ENCODE peak calls at places on chromosomes 13 and 19, in six cellular contexts. U is mucosa of descending colon, J is A673, C is lung, Q is tibial nerve, M is IMR-90. N is an unnamed sample.

GRCh38 chr13:39023761-39024160 is 14.1 kb downstream of the PROSER1 start:
- DNase-seq in U (peak; percentile 61), J (no peak), Q (no peak), C (peak; percentile 34), M (peak; percentile 54), N (no peak)

GRCh38 chr19:11375143-11375948 is 880 bp downstream of the SWSAP1 start:
- DNase-seq in U (peak; percentile 73), J (peak; percentile 44), C (peak; percentile 65), M (no peak), Q (peak; percentile 17), N (peak; percentile 67)

GRCh38 chr13:46367622-46368327 is 19.3 kb downstream of the RUBCNL start:
- DNase-seq in C (no peak), J (no peak), Q (no peak), U (no peak), M (peak; percentile 45), N (no peak)

GRCh38 chr19:49499030-49499670 is 2.9 kb downstream of the RPS11 start:
- DNase-seq in M (no peak), C (no peak), J (no peak), U (no peak), Q (no peak), N (no peak)

GRCh38 chr13:73984949-73985691 is 149.1 kb downstream of the KLF12 start:
- DNase-seq in J (no peak), M (no peak), Q (no peak), U (no peak), C (peak; percentile 34), N (no peak)

GRCh38 chr13:79384022-79384610 is 21.9 kb downstream of the RBM26 start:
- DNase-seq in Q (no peak), J (no peak), M (no peak), C (no peak), U (peak; percentile 23), N (no peak)

GRCh38 chr13:64791373-64791772 is 2438.8 kb downstream of the PCDH9 start:
- DNase-seq in J (no peak), C (no peak), U (no peak), Q (no peak), M (no peak), N (no peak)

GRCh38 chr19:3100331-3100730 is 6.2 kb downstream of the GNA11 start:
- DNase-seq in U (no peak), C (no peak), Q (no peak), J (no peak), M (no peak), N (no peak)

GRCh38 chr13:47008318-47008717 is 111.5 kb upstream of the HTR2A start:
- DNase-seq in Q (no peak), C (no peak), U (no peak), J (no peak), M (no peak), N (no peak)

GRCh38 chr19:51739466-51740213 is 12.0 kb downstream of the FPR1 start:
- DNase-seq in M (no peak), J (no peak), C (no peak), Q (no peak), U (no peak), N (no peak)

GRCh38 chr19:21468791-21469190 is 36.6 kb upstream of the ZNF429 start:
- DNase-seq in J (no peak), Q (no peak), M (no peak), U (no peak), C (no peak), N (no peak)

GRCh38 chr19:21466627-21467026 is 38.8 kb upstream of the ZNF429 start:
- DNase-seq in M (no peak), J (no peak), C (no peak), Q (no peak), U (no peak), N (no peak)

GRCh38 chr19:21460686-21461085 is 44.7 kb upstream of the ZNF429 start:
- DNase-seq in U (no peak), M (no peak), C (no peak), Q (no peak), J (no peak), N (no peak)

GRCh38 chr19:21462540-21462939 is 42.9 kb upstream of the ZNF429 start:
- DNase-seq in U (no peak), C (no peak), Q (no peak), M (no peak), J (no peak), N (no peak)

GRCh38 chr19:21463449-21464105 is 41.8 kb upstream of the ZNF429 start:
- DNase-seq in U (peak; percentile 65), J (no peak), C (peak; percentile 61), Q (no peak), M (no peak), N (no peak)
- H3K4me3 ChIP-seq in U (no peak overlapping the region), J (no peak overlapping the region), C (peak overlapping the region; percentile 11), Q (no peak overlapping the region), M (no peak overlapping the region), N (no peak overlapping the region)

DNA sequence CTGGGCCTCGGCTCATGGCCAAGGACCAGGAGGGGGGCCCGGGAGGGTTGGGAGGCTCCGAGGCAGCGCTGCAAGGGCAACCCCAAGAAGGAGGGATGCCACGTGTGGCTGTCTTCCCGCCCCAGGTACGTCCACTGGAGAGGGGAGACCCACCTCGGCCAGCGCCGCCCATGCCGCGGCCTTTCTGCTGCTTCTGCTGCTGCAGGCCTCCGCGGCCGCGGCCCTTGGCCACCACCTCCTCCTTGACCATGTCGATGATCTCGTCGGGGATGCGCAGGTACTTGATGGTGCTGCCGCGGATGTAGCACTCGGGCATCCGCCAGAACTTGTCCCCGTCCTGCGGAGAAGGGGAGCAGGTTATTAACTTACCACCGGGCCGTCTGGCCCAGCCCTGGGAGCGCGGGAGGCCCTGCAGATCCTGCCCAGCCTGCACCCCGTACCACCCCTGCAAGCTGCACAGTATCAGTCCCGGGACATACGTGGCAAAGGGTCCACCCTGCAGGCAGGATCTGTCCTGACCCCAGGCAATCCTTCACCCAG is 13.3 kb downstream of the LSM4 start:
- DNase-seq in U (no peak), Q (no peak), J (no peak), C (no peak), M (no peak), N (no peak)
- H3K4me1 ChIP-seq in U (peaks cover 43% of the 10 kb centered on the region), Q (peaks cover 32% of the 10 kb centered on the region), J (peaks cover 9% of the 10 kb centered on the region), C (no peaks in the 10 kb centered on the region), M (peaks cover 11% of the 10 kb centered on the region), N (peaks cover 6% of the 10 kb centered on the region)

GRCh38 chr13:19586904-19587634 is 25.7 kb upstream of the TPTE2 start:
- DNase-seq in U (peak; percentile 42), M (peak; percentile 34), Q (no peak), J (peak; percentile 81), C (peak; percentile 31), N (peak; percentile 86)
- H3K4me3 ChIP-seq in U (no peak overlapping the region), M (peak overlapping the region; percentile 11), Q (no peak overlapping the region), J (peak overlapping the region; percentile 34), C (no peak overlapping the region), N (peak overlapping the region; percentile 56)

DNA sequence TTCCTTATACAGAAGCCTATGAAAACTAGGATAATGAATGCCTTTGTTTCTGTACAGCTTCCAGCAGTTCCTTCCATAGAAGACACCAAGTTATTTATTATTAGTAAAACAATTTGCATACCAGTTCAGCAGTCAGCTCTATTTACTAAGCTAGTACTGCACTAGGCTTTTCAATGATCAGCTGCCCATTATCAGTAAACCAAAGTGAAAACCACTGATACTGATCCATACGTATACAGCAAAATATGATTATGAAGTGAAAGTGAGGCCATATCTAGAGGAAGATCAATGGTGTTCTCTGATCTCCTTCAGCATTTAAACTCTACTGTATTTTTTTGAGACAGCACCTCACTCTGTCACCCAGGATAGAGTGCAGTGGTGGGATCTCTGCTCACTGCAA is 3.2 kb downstream of the TPT1 start:
- DNase-seq in M (no peak), C (no peak), U (no peak), J (no peak), Q (no peak), N (no peak)
- H3K4me1 ChIP-seq in M (peaks cover 6% of the 10 kb centered on the region), C (peaks cover 58% of the 10 kb centered on the region), U (peaks cover 28% of the 10 kb centered on the region), J (peaks cover 67% of the 10 kb centered on the region), Q (peaks cover 58% of the 10 kb centered on the region), N (peaks cover 21% of the 10 kb centered on the region)

DNA sequence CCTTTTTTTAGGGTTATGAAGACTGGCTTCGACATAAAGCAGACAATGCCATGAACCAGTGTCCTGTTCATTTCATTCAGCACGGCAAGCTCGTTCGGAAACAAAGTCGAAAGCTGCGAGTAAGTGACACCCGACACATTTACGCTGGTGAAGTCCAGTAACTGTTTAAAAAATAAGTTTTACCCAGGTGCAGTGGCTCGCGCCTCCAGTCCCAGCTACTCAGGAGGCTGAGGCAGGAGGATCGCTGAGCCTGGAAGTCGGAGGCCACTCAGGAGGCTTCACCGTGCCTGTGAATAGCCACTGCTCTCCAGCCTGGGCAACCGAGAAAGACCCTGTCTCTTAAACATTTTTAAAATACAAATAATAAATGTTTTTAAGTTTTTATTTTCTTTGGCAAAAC is 120.8 kb downstream of the ATP11A start:
- DNase-seq in Q (no peak), C (no peak), J (no peak), M (no peak), U (no peak), N (no peak)
- H3K4me3 ChIP-seq in Q (no peak overlapping the region), C (no peak overlapping the region), J (no peak overlapping the region), M (no peak overlapping the region), U (no peak overlapping the region), N (no peak overlapping the region)

DNA sequence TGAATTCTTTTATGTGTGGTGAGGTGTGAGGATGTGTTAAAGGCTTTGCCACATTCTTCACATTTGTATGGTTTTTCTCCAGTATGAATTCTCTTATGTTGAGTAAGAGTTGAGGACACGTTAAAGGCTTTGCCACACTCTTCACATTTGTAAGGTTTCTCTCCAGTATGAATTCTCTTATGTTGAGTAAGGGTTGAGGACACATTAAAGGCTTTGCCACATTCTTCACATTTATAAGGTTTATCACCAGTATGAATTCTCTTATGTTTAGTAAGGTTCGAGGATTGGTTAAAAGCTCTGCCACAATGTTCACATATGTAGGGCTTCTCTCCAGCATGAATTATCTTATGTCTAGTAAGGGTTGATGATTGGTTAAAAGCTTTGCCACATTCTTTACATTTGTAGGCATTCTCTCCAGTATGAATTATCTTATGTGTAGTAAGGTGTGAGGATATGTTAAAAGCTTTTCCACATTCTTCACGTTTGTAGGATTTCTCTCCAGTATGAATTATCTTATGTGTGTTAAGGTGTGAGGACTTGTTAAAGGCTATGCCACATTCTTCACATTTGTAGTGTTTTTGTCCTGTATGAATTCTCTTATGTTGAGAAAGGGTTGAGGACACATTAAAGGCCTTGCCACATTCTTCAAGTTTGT is 27.1 kb downstream of the ZNF724 start:
- DNase-seq in M (no peak), Q (no peak), U (no peak), C (no peak), J (no peak), N (no peak)
- H3K4me1 ChIP-seq in M (no peaks in the 10 kb centered on the region), Q (no peaks in the 10 kb centered on the region), U (no peaks in the 10 kb centered on the region), C (no peaks in the 10 kb centered on the region), J (no peaks in the 10 kb centered on the region), N (no peaks in the 10 kb centered on the region)

GRCh38 chr19:55656552-55656951 is 1.7 kb downstream of the U2AF2 start:
- DNase-seq in U (no peak), J (no peak), M (no peak), C (no peak), Q (no peak), N (no peak)
- H3K4me3 ChIP-seq in U (no peak overlapping the region), J (peak overlapping the region; percentile 83), M (peak overlapping the region; percentile 79), C (no peak overlapping the region), Q (peak overlapping the region; percentile 85), N (peak overlapping the region; percentile 87)